ENCODE peak calls at places on chromosomes 16 and 17, in eight cellular contexts. I is GM12891, J is HCT116, V is endothelial cell of umbilical vein, S is stomach, F is spleen, G is GM23338, C is prostate gland. W is an unnamed sample.

GRCh38 chr17:59365383-59365981 is 34.0 kb downstream of the YPEL2 start:
- DNase-seq in I (no peak), J (no peak), V (peak), S (no peak), F (no peak), G (no peak), C (no peak), W (no peak)

GRCh38 chr16:2244301-2244700 is 7.1 kb downstream of the ECI1 start:
- DNase-seq in I (no peak), J (no peak), V (no peak), S (no peak), F (no peak), G (peak), C (no peak), W (no peak)

GRCh38 chr16:55369151-55369550 is 45.1 kb downstream of the IRX6 start:
- DNase-seq in I (no peak), J (no peak), V (no peak), S (no peak), F (no peak), G (no peak), C (peak), W (no peak)

GRCh38 chr17:59914274-59914854 is 21.4 kb downstream of the RPS6KB1 start:
- DNase-seq in I (peak), J (peak), V (peak), S (no peak), F (no peak), G (peak), C (no peak), W (peak)

GRCh38 chr16:15650698-15651161 is 685 bp downstream of the NDE1 start:
- DNase-seq in I (peak), J (no peak), V (peak), S (no peak), F (no peak), G (peak), C (no peak), W (no peak)

GRCh38 chr17:79859676-79860615 is 20.7 kb upstream of the CBX4 start:
- DNase-seq in I (no peak), J (no peak), V (no peak), S (no peak), F (peak), G (no peak), C (no peak), W (no peak)

GRCh38 chr17:38608648-38609047 is 2.9 kb upstream of the SRCIN1 start:
- DNase-seq in I (no peak), J (no peak), V (no peak), S (peak), F (no peak), G (peak), C (peak), W (no peak)

GRCh38 chr17:8685396-8685795 is 54.9 kb upstream of the MYH10 start:
- DNase-seq in I (no peak), J (no peak), V (no peak), S (no peak), F (no peak), G (no peak), C (no peak), W (no peak)

GRCh38 chr17:68036304-68037147 is 991 bp downstream of the KPNA2 start:
- DNase-seq in I (no peak), J (peak), V (no peak), S (no peak), F (no peak), G (no peak), C (no peak), W (no peak)

GRCh38 chr16:54245788-54246453 is 40.7 kb downstream of the IRX3 start:
- DNase-seq in I (no peak), J (no peak), V (no peak), S (no peak), F (no peak), G (no peak), C (no peak), W (no peak)

GRCh38 chr16:12515346-12515745 is 288.3 kb downstream of the CPPED1 start:
- DNase-seq in I (no peak), J (no peak), V (no peak), S (no peak), F (no peak), G (no peak), C (no peak), W (no peak)

GRCh38 chr16:12516621-12517309 is 286.9 kb downstream of the CPPED1 start:
- DNase-seq in I (no peak), J (no peak), V (no peak), S (no peak), F (no peak), G (no peak), C (no peak), W (no peak)

GRCh38 chr16:12513791-12514175 is 289.9 kb downstream of the CPPED1 start:
- DNase-seq in I (no peak), J (no peak), V (no peak), S (no peak), F (no peak), G (no peak), C (no peak), W (no peak)

GRCh38 chr16:12517310-12517694 is 286.4 kb downstream of the CPPED1 start:
- DNase-seq in I (no peak), J (no peak), V (no peak), S (no peak), F (no peak), G (no peak), C (no peak), W (no peak)

DNA sequence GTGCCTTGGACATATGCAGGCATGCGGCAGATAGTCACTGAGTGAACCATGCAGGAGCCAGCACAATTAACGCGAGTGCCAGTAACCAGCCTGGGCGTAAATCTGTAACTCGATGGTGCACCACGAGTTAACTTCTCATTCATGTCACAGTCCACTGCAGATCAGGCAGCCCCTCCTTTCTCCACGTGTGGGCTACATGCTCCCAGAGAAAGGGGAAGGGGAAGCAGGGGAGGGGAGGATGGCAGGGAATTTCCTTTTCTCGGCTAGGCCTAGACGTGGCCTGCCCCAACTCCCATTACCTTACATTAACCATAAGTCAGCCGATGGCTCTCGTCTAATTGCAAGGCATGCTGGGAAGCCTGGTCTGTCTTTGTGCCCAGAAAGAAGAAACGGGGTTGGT is 287.9 kb downstream of the CPPED1 start:
- DNase-seq in I (no peak), J (no peak), V (no peak), S (no peak), F (no peak), G (no peak), C (no peak), W (no peak)
- TF ChIP-seq POLR2AphosphoS5 in I (no peak), J (no peak), V (no peak), S (no peak), F (no peak), G (no peak), C (no peak), W (no peak)

GRCh38 chr16:8342276-8342675 is 248.0 kb downstream of the TMEM114 start:
- DNase-seq in I (no peak), J (no peak), V (no peak), S (no peak), F (no peak), G (no peak), C (no peak), W (no peak)

DNA sequence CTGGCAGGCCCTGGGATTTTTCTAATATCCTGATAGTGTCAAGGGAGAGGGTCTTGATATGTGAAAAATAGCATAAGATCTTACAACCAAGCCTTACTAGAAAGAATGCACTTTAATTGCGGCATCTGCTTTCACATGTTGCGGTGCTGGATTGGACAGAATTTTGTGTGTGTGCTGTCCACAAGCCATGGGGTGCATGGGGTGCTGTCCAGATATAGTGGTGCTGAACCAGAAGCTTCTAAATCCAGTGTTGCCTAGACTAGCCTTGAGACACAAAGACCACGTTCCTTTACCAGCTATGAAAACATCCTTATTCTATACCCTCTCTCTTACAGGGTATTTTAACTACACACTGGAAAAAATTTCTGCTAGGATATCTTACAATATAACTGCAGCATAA is 244.0 kb downstream of the TMEM114 start:
- DNase-seq in I (no peak), J (no peak), V (no peak), S (no peak), F (no peak), G (peak), C (no peak), W (no peak)
- TF ChIP-seq POLR2AphosphoS5 in I (no peak), J (no peak), V (no peak), S (no peak), F (no peak), G (no peak), C (no peak), W (no peak)

DNA sequence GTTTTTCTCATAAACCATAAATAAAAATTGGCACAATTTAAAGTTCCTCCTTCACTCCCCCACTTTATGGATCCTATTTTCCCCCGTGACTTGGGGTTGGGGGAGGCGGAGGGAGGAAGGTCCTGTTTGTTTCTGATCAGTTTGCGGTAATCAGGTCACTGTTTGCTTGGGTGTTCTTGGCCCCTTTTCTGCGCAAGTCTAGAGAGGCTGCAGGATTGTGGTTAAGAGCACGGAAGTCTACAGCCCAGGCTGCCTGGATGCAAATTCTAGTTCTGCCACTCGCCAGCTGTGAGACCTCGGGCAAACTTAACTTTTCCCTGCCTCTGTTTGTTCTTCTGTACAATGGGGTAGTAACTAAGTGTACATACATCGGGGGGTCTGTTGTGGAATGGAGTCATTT is 12.1 kb downstream of the ATP2C2 start:
- DNase-seq in I (no peak), J (no peak), V (no peak), S (no peak), F (peak), G (no peak), C (peak), W (no peak)
- TF ChIP-seq POLR2AphosphoS5 in I (no peak), J (no peak), V (no peak), S (no peak), F (no peak), G (no peak), C (peak), W (no peak)

GRCh38 chr17:51259574-51260236 is at the start of gene MBTD1:
- DNase-seq in I (peak), J (peak), V (peak), S (peak), F (peak), G (peak), C (peak), W (peak)
- TF ChIP-seq POLR2AphosphoS5 in I (no peak), J (no peak), V (no peak), S (peak), F (peak), G (no peak), C (no peak), W (no peak)

GRCh38 chr17:41970901-41971331 is 4.3 kb downstream of the CNP start:
- DNase-seq in I (no peak), J (no peak), V (peak), S (no peak), F (no peak), G (no peak), C (no peak), W (no peak)
- TF ChIP-seq POLR2AphosphoS5 in I (peak), J (no peak), V (no peak), S (no peak), F (no peak), G (no peak), C (no peak), W (peak)